ENCODE peak calls at places on chromosome 17, in nine cellular contexts. B, T, N, D, C, F, Q, G and U are unnamed samples.

GRCh38 chr17:77462101-77462500 is 321.3 kb downstream of the SEC14L1 start:
- DNase-seq in Q (no peak), B (no peak), T (no peak), N (no peak), D (peak), C (no peak), F (peak), G (no peak), U (no peak)

GRCh38 chr17:79420318-79421243 is 190.3 kb downstream of the RBFOX3 start:
- DNase-seq in B (no peak), Q (no peak), F (no peak), G (peak), C (no peak), N (no peak), T (no peak), D (no peak), U (no peak)

GRCh38 chr17:2309338-2310143 is 5.8 kb downstream of the SRR start:
- DNase-seq in F (no peak), B (no peak), T (no peak), C (peak), D (no peak), Q (no peak), N (no peak), G (no peak), U (no peak)

GRCh38 chr17:7017827-7018200 is 5.0 kb upstream of the BCL6B start:
- DNase-seq in N (no peak), B (no peak), T (no peak), F (no peak), C (no peak), D (no peak), G (no peak), Q (no peak), U (no peak)

GRCh38 chr17:3585826-3586225 is 23.4 kb downstream of the TRPV1 start:
- DNase-seq in N (no peak), T (no peak), C (no peak), Q (no peak), D (no peak), G (no peak), F (no peak), B (no peak), U (no peak)

GRCh38 chr17:78960945-78961344 is 18.8 kb downstream of the LGALS3BP start:
- DNase-seq in D (no peak), C (no peak), B (no peak), F (no peak), Q (no peak), G (no peak), N (no peak), T (no peak), U (no peak)

GRCh38 chr17:73510981-73511442 is 133.2 kb downstream of the SDK2 start:
- DNase-seq in G (no peak), C (no peak), Q (no peak), N (no peak), D (no peak), F (no peak), T (no peak), B (no peak), U (no peak)

GRCh38 chr17:7328840-7329359 is at the start of gene NEURL4:
- DNase-seq in N (no peak), Q (no peak), C (no peak), T (no peak), D (no peak), F (peak), B (peak), G (no peak), U (no peak)

GRCh38 chr17:7687072-7687907 is at the start of gene TP53:
- DNase-seq in G (peak), F (peak), N (peak), T (peak), B (peak), C (peak), Q (peak), D (peak), U (peak)

GRCh38 chr17:27965224-27965623 is 72.1 kb upstream of the LYRM9 start:
- DNase-seq in G (no peak), N (no peak), C (no peak), B (no peak), T (no peak), Q (no peak), F (no peak), D (no peak), U (no peak)

GRCh38 chr17:76751416-76751993 is 13.6 kb downstream of the MFSD11 start:
- DNase-seq in D (no peak), N (no peak), Q (no peak), T (no peak), G (no peak), B (no peak), C (no peak), F (no peak), U (no peak)

GRCh38 chr17:2709173-2709661 is 2.3 kb downstream of the CLUH start:
- DNase-seq in F (peak), B (no peak), D (peak), T (no peak), C (no peak), Q (no peak), N (no peak), G (peak), U (no peak)

GRCh38 chr17:64063766-64064224 is 43.4 kb upstream of the ICAM2 start:
- DNase-seq in G (peak), D (peak), Q (peak), T (peak), N (peak), B (peak), C (peak), F (peak), U (no peak)

GRCh38 chr17:50272246-50272645 is 2.0 kb upstream of the TMEM92 start:
- DNase-seq in Q (peak), N (no peak), B (peak), T (no peak), C (no peak), D (no peak), F (no peak), G (no peak), U (no peak)

GRCh38 chr17:63436523-63437110 is 9.5 kb downstream of the CYB561 start:
- DNase-seq in D (no peak), F (no peak), G (no peak), N (no peak), T (no peak), B (peak), Q (peak), C (no peak), U (no peak)

GRCh38 chr17:77966476-77966875 is 8.0 kb downstream of the TNRC6C start:
- DNase-seq in D (no peak), B (no peak), C (no peak), Q (no peak), N (no peak), T (no peak), G (no peak), F (no peak), U (no peak)

GRCh38 chr17:15385305-15385704 is 43.9 kb upstream of the TEKT3 start:
- DNase-seq in B (no peak), D (no peak), Q (no peak), N (no peak), T (no peak), F (no peak), C (peak), G (no peak), U (no peak)

GRCh38 chr17:66915204-66915611 is 49.3 kb upstream of the CACNG4 start:
- DNase-seq in Q (no peak), C (no peak), G (peak), D (no peak), F (peak), B (peak), T (no peak), N (no peak), U (no peak)
- TF ChIP-seq CTCF in Q (peak), C (peak), G (peak), D (no peak), F (no peak), B (no peak), T (no peak), N (no peak), U (peak)

DNA sequence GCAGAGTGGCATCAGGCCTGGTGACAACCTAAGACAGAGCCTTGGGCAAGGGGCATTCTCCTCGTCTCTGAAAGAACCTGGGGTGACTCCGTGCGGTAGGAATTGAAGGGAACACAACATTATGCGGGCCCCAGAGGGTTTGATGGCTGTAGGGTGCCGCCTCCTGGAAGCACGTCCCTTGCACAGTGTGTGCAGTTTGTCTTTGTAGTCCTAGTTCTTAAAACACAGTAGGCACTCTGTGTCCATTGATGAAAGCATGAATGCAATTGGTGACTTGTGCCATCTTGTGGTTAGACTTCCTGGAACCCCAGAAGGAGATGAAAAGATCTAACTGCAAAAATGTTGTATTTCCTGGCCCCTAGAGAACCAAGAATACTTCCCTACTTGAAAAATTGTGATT is 279.8 kb downstream of the UTP18 start:
- DNase-seq in D (no peak), G (no peak), N (peak), C (no peak), Q (no peak), F (no peak), T (no peak), B (no peak), U (no peak)
- TF ChIP-seq CTCF in D (no peak), G (no peak), N (peak), C (no peak), Q (no peak), F (no peak), T (no peak), B (no peak), U (no peak)

GRCh38 chr17:44780161-44780560 is 21.4 kb downstream of the ADAM11 start:
- DNase-seq in T (no peak), F (no peak), Q (no peak), G (no peak), C (no peak), D (no peak), B (peak), N (no peak), U (no peak)

GRCh38 chr17:44779211-44780025 is 20.6 kb downstream of the ADAM11 start:
- DNase-seq in D (peak), C (peak), Q (peak), N (peak), B (peak), T (peak), G (peak), F (peak), U (peak)

GRCh38 chr17:44776628-44777393 is 18.0 kb downstream of the ADAM11 start:
- DNase-seq in G (no peak), N (no peak), Q (no peak), D (no peak), C (no peak), F (no peak), B (no peak), T (no peak), U (no peak)

GRCh38 chr17:44777394-44778348 is 18.9 kb downstream of the ADAM11 start:
- DNase-seq in N (no peak), D (no peak), G (no peak), T (no peak), C (no peak), B (no peak), Q (no peak), F (no peak), U (no peak)

DNA sequence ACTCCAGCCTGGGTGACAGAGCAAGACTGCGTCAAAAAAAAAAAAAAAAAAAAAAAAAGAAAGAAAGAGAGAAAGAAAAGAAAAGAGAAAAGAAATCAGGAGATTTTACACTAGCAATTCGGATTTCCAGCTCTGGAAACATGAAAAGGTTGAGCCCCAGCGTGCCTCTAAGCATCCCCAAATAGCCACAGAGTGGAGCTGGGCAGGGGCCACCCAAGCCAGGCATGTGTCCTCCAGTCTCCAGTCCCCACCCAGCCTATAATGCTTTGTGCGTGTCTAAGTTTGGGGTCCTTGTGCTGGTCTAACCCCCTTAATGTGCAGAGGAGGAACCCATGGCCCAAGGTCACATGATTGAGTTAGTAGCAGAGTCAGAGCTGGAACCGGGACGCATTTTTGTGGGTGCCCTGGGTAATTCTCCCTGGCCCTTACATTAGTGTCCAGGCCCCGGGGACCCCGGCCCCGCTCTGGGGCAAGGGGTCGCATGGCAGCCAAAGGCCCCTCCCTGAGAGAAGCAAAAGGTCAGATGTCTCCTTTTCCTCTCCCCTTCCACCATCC is 19.9 kb downstream of the ADAM11 start:
- DNase-seq in F (no peak), G (no peak), C (no peak), N (no peak), T (no peak), B (no peak), Q (no peak), D (no peak), U (no peak)
- TF ChIP-seq CTCF in F (no peak), G (no peak), C (no peak), N (no peak), T (no peak), B (no peak), Q (no peak), D (no peak), U (no peak)

DNA sequence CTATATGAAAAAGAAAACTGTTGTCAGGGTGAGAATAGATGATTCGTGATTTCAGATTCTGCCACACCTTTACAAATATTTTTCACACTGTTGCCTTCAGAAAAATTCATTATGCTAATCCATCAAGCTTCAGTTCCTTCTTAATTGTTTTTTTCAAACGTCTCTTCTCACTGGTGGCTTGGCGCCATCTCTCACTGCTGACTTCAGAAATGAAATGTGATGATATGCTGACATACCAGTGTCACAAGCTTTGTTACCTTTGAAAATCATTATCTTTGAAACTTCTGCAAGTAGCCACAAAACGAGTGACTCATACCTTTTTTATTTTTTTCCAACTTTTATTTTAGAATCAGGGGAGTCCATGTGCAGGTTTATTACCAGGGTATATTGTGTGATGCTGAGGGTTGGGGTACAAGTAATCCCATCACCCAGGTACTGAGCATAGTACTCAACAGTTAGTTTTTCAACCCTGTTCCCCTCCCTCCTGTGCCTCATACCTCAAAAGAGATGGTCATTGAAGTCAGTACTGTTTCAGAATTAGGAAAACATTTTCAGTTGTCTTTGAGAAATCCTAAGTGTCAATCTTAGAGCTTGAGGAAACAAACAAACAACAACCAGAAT is 14.0 kb upstream of the KRT222 start:
- DNase-seq in F (no peak), B (no peak), C (no peak), N (no peak), Q (no peak), G (no peak), T (no peak), D (no peak), U (no peak)
- TF ChIP-seq CTCF in F (no peak), B (no peak), C (no peak), N (no peak), Q (no peak), G (no peak), T (no peak), D (no peak), U (no peak)

GRCh38 chr17:68511254-68511670 is 968 bp upstream of the PRKAR1A start:
- DNase-seq in D (no peak), F (no peak), B (no peak), C (no peak), N (no peak), Q (no peak), G (no peak), T (no peak), U (no peak)
- TF ChIP-seq CTCF in D (no peak), F (no peak), B (no peak), C (no peak), N (no peak), Q (peak), G (no peak), T (no peak), U (peak)